ENCODE peak calls at places on chromosomes 11 and 22, in eight cellular contexts. A is adrenal gland; N is activated CD4-positive, alpha-beta T cell treated with anti-CD3 and anti-CD28 coated beads for 4 hours; W is iPS DF 6.9; O is IMR-90; R is NCI-H187 treated with DMSO at 0.1 percent for 48 hours; E is T-cell; F is kidney tubule cell. Z is an unnamed sample.

GRCh38 chr11:120912504-120912903 is 111.4 kb upstream of the TBCEL start:
- DNase-seq in A (no peak), N (no peak), W (peak; percentile 27), O (peak; percentile 57), R (no peak), E (no peak), F (peak; percentile 15), Z (peak; percentile 26)

GRCh38 chr22:37010976-37011375 is 8.3 kb downstream of the TST start:
- DNase-seq in A (no peak), N (no peak), W (no peak), O (no peak), R (no peak), E (no peak), F (no peak), Z (no peak)

GRCh38 chr11:76347391-76347790 is 33.5 kb downstream of the THAP12 start:
- DNase-seq in A (no peak), N (no peak), W (no peak), O (no peak), R (no peak), E (no peak), F (no peak), Z (no peak)

GRCh38 chr11:132639986-132640385 is 892.3 kb downstream of the OPCML start:
- DNase-seq in A (no peak), N (no peak), W (no peak), O (no peak), R (no peak), E (no peak), F (no peak), Z (no peak)

GRCh38 chr22:42434283-42434682 is 2.1 kb upstream of the NFAM1 start:
- DNase-seq in A (no peak), N (no peak), W (no peak), O (no peak), R (no peak), E (no peak), F (peak; percentile 22), Z (no peak)

GRCh38 chr22:29938285-29938693 is 55.3 kb downstream of the MTMR3 start:
- DNase-seq in A (no peak), N (no peak), W (no peak), O (peak; percentile 8), R (no peak), E (no peak), F (peak; percentile 16), Z (no peak)

GRCh38 chr22:20904008-20904979 is 12.9 kb upstream of the CRKL start:
- DNase-seq in A (peak; percentile 70), N (no peak), W (no peak), O (peak; percentile 99), R (no peak), E (no peak), F (peak; percentile 86), Z (no peak)

GRCh38 chr11:46006418-46007070 is 84.1 kb downstream of the LARGE2 start:
- DNase-seq in A (no peak), N (peak; percentile 30), W (peak; percentile 39), O (peak; percentile 84), R (peak; percentile 53), E (peak; percentile 10), F (peak; percentile 68), Z (peak; percentile 79)

GRCh38 chr11:111540114-111540920 is at the start of gene LAYN:
- DNase-seq in A (peak; percentile 24), N (no peak), W (no peak), O (peak; percentile 62), R (no peak), E (peak; percentile 28), F (peak; percentile 65), Z (no peak)

GRCh38 chr22:40036591-40037225 is 42.0 kb downstream of the FAM83F start:
- DNase-seq in A (peak; percentile 80), N (peak; percentile 37), W (peak; percentile 63), O (peak; percentile 76), R (no peak), E (no peak), F (peak; percentile 75), Z (peak; percentile 69)

GRCh38 chr11:75513250-75513649 is 12.5 kb downstream of the GDPD5 start:
- DNase-seq in A (no peak), N (no peak), W (no peak), O (peak; percentile 92), R (no peak), E (no peak), F (no peak), Z (peak; percentile 53)

GRCh38 chr11:59216654-59217640 is 4.2 kb upstream of the MPEG1 start:
- DNase-seq in A (peak; percentile 54), N (no peak), W (no peak), O (peak; percentile 67), R (no peak), E (no peak), F (peak; percentile 28), Z (no peak)

GRCh38 chr11:117819096-117820040 is 5.2 kb downstream of the FXYD2 start:
- DNase-seq in A (peak; percentile 72), N (no peak), W (peak; percentile 74), O (peak; percentile 63), R (peak; percentile 48), E (no peak), F (peak; percentile 86), Z (peak; percentile 80)

GRCh38 chr11:66281001-66281400 is 3.0 kb downstream of the CNIH2 start:
- DNase-seq in A (no peak), N (no peak), W (no peak), O (no peak), R (no peak), E (no peak), F (no peak), Z (no peak)

GRCh38 chr11:19100885-19101284 is 16.1 kb upstream of the ZDHHC13 start:
- DNase-seq in A (no peak), N (no peak), W (no peak), O (no peak), R (no peak), E (no peak), F (no peak), Z (no peak)

GRCh38 chr22:35883028-35883620 is 145.5 kb downstream of the RBFOX2 start:
- DNase-seq in A (no peak), N (no peak), W (no peak), O (peak; percentile 55), R (no peak), E (no peak), F (peak; percentile 52), Z (peak; percentile 78)

GRCh38 chr11:23112987-23113886 is 253.0 kb upstream of the CCDC179 start:
- DNase-seq in A (peak; percentile 53), N (no peak), W (peak; percentile 55), O (peak; percentile 63), R (peak; percentile 71), E (no peak), F (peak; percentile 85), Z (peak; percentile 73)

GRCh38 chr11:93542753-93543246 is 391 bp downstream of the SMCO4 start:
- DNase-seq in A (peak; percentile 61), N (no peak), W (no peak), O (no peak), R (no peak), E (no peak), F (no peak), Z (peak; percentile 22)

GRCh38 chr11:120182790-120183491 is 27.9 kb upstream of the OAF start:
- DNase-seq in A (peak; percentile 56), N (no peak), W (no peak), O (no peak), R (no peak), E (no peak), F (no peak), Z (no peak)

GRCh38 chr22:38760477-38761201 is 4.8 kb upstream of the SUN2 start:
- DNase-seq in A (no peak), N (no peak), W (no peak), O (peak; percentile 43), R (no peak), E (no peak), F (peak; percentile 38), Z (no peak)

GRCh38 chr22:19431641-19432091 is at the start of gene HIRA:
- DNase-seq in A (peak; percentile 80), N (peak; percentile 86), W (no peak), O (peak; percentile 66), R (no peak), E (peak; percentile 74), F (peak; percentile 80), Z (peak; percentile 73)

GRCh38 chr11:108697872-108698473 is 33.1 kb downstream of the DDX10 start:
- DNase-seq in A (peak; percentile 69), N (peak; percentile 29), W (peak; percentile 33), O (peak; percentile 82), R (no peak), E (peak; percentile 15), F (peak; percentile 68), Z (peak; percentile 78)

GRCh38 chr22:32587449-32587848 is 112.8 kb downstream of the FBXO7 start:
- DNase-seq in A (peak; percentile 31), N (no peak), W (no peak), O (no peak), R (no peak), E (no peak), F (no peak), Z (no peak)

GRCh38 chr22:16972311-16972710 is 35.7 kb downstream of the GAB4 start:
- DNase-seq in A (no peak), N (no peak), W (no peak), O (no peak), R (no peak), E (no peak), F (no peak), Z (no peak)

GRCh38 chr22:48821346-48822186 is 1006.1 kb downstream of the BRD1 start:
- DNase-seq in A (no peak), N (no peak), W (no peak), O (no peak), R (no peak), E (no peak), F (no peak), Z (no peak)

GRCh38 chr11:133834399-133835257 is 10.7 kb downstream of the SPATA19 start:
- DNase-seq in A (no peak), N (no peak), W (no peak), O (no peak), R (no peak), E (no peak), F (no peak), Z (peak; percentile 2)

GRCh38 chr11:67600324-67601029 is 6.3 kb upstream of the NDUFV1 start:
- DNase-seq in A (no peak), N (no peak), W (no peak), O (no peak), R (no peak), E (no peak), F (no peak), Z (no peak)

GRCh38 chr11:26901162-26901561 is 92.8 kb upstream of the FIBIN start:
- DNase-seq in A (no peak), N (no peak), W (no peak), O (no peak), R (no peak), E (no peak), F (no peak), Z (no peak)

GRCh38 chr11:76629853-76630599 is 40.5 kb downstream of the LRRC32 start:
- DNase-seq in A (peak; percentile 74), N (no peak), W (no peak), O (peak; percentile 18), R (no peak), E (no peak), F (no peak), Z (peak; percentile 96)

GRCh38 chr11:119660166-119660720 is 68.8 kb downstream of the NECTIN1 start:
- DNase-seq in A (no peak), N (no peak), W (no peak), O (no peak), R (no peak), E (no peak), F (no peak), Z (no peak)

GRCh38 chr11:19698493-19699292 is 13.9 kb upstream of the NAV2 start:
- DNase-seq in A (no peak), N (no peak), W (no peak), O (peak; percentile 77), R (no peak), E (no peak), F (peak; percentile 61), Z (no peak)